ENCODE peak calls at places on chromosomes 11 and 22, in six cellular contexts. W is mesothelial cell of epicardium, K is NCI-H1092 treated with DMSO at 0.1 percent for 48 hours, I is NCI-H1105 treated with DMSO at 0.1 percent for 48 hours, H is T-helper 1 cell, P is A673. A is an unnamed sample.

GRCh38 chr22:36763576-36763975 is 12.3 kb downstream of the IFT27 start:
- DNase-seq in P (no peak), W (no peak), K (no peak), H (no peak), I (no peak), A (no peak)

GRCh38 chr11:75150079-75150478 is 828 bp upstream of the SLCO2B1 start:
- DNase-seq in W (no peak), K (no peak), I (no peak), P (no peak), H (no peak), A (no peak)

GRCh38 chr11:134151083-134151747 is 72.6 kb downstream of the NCAPD3 start:
- DNase-seq in W (no peak), H (no peak), K (no peak), I (no peak), P (no peak), A (no peak)

GRCh38 chr22:30610299-30610698 is 3.3 kb downstream of the TCN2 start:
- DNase-seq in P (no peak), H (no peak), W (no peak), K (no peak), I (no peak), A (no peak)

GRCh38 chr22:20945578-20945934 is 21.5 kb upstream of the AIFM3 start:
- DNase-seq in H (no peak), I (no peak), P (no peak), W (no peak), K (no peak), A (no peak)

GRCh38 chr11:36574486-36574885 is 6.7 kb downstream of the RAG1 start:
- DNase-seq in I (no peak), W (no peak), P (no peak), K (no peak), H (no peak), A (no peak)

GRCh38 chr22:47153854-47154542 is 391.5 kb downstream of the TBC1D22A start:
- DNase-seq in H (no peak), I (no peak), P (no peak), W (no peak), K (no peak), A (no peak)

GRCh38 chr22:34886812-34887211 is 179.1 kb upstream of the ISX start:
- DNase-seq in W (no peak), P (no peak), I (no peak), K (no peak), H (no peak), A (no peak)

GRCh38 chr11:34454308-34455032 is 15.7 kb downstream of the CAT start:
- DNase-seq in W (no peak), I (peak; percentile 62), P (no peak), K (no peak), H (no peak), A (no peak)

GRCh38 chr11:62918531-62918930 is 2.6 kb downstream of the CHRM1 start:
- DNase-seq in K (no peak), H (no peak), W (no peak), I (no peak), P (no peak), A (no peak)

GRCh38 chr11:120471131-120471530 is 40.4 kb upstream of the GRIK4 start:
- DNase-seq in P (no peak), I (no peak), K (no peak), W (no peak), H (no peak), A (no peak)

GRCh38 chr11:130674686-130675085 is 226.2 kb downstream of the ADAMTS15 start:
- DNase-seq in H (no peak), P (no peak), W (no peak), K (no peak), I (no peak), A (no peak)